ENCODE peak calls at places on chromosomes 6 and 20, in four cellular contexts. D is adipocyte, L is HFF-Myc, H is BJ. W is an unnamed sample.

GRCh38 chr6:54173084-54173483 is 61.8 kb downstream of the MLIP start:
- DNase-seq in D (peak; percentile 46), L (no peak), H (peak; percentile 3), W (no peak)

GRCh38 chr20:58765795-58766194 is 73.2 kb downstream of the NPEPL1 start:
- DNase-seq in D (no peak), L (no peak), H (no peak), W (no peak)

GRCh38 chr20:16472045-16472872 is 101.0 kb downstream of the KIF16B start:
- DNase-seq in D (peak; percentile 4), L (no peak), H (no peak), W (no peak)

GRCh38 chr6:106315765-106316375 is 9.7 kb downstream of the ATG5 start:
- DNase-seq in D (no peak), L (no peak), H (no peak), W (peak; percentile 14)

GRCh38 chr20:48999890-49000870 is 45.9 kb upstream of the CSE1L start:
- DNase-seq in D (no peak), L (no peak), H (no peak), W (peak; percentile 8)

GRCh38 chr20:63471002-63471718 is 1.3 kb downstream of the KCNQ2 start:
- DNase-seq in D (no peak), L (no peak), H (no peak), W (no peak)

GRCh38 chr6:12113190-12113578 is 101.1 kb downstream of the HIVEP1 start:
- DNase-seq in D (peak; percentile 15), L (no peak), H (no peak), W (peak; percentile 89)

GRCh38 chr6:44960898-44961297 is 367.2 kb upstream of the RUNX2 start:
- DNase-seq in D (no peak), L (no peak), H (no peak), W (peak; percentile 69)

GRCh38 chr6:162528538-162528937 is 199.0 kb downstream of the PRKN start:
- DNase-seq in D (no peak), L (no peak), H (no peak), W (no peak)

GRCh38 chr20:48841196-48841860 is 13.5 kb upstream of the PREX1 start:
- DNase-seq in D (no peak), L (no peak), H (no peak), W (no peak)

GRCh38 chr6:35919085-35919826 is 1.6 kb downstream of the SRPK1 start:
- DNase-seq in D (peak; percentile 36), L (no peak), H (no peak), W (peak; percentile 49)

GRCh38 chr6:32148722-32149576 is 2.8 kb downstream of the PRRT1 start:
- DNase-seq in D (no peak), L (no peak), H (no peak), W (no peak)

GRCh38 chr6:138099832-138100231 is 7.4 kb downstream of the PERP start:
- DNase-seq in D (peak; percentile 90), L (peak; percentile 49), H (peak; percentile 81), W (peak; percentile 92)

GRCh38 chr6:145275787-145276186 is 459.5 kb downstream of the EPM2A start:
- DNase-seq in D (no peak), L (no peak), H (no peak), W (no peak)

GRCh38 chr6:193773-194310 is 98.4 kb upstream of the DUSP22 start:
- DNase-seq in D (no peak), L (no peak), H (no peak), W (no peak)

GRCh38 chr20:32017711-32018251 is 7.5 kb downstream of the CCM2L start:
- DNase-seq in D (no peak), L (no peak), H (no peak), W (no peak)

GRCh38 chr6:34276881-34277762 is 28.3 kb upstream of the SMIM29 start:
- DNase-seq in D (no peak), L (no peak), H (no peak), W (no peak)

GRCh38 chr20:37346232-37346525 is 239 bp downstream of the SRC start:
- DNase-seq in D (peak; percentile 56), L (no peak), H (no peak), W (no peak)

GRCh38 chr20:54037525-54037924 is 32.9 kb downstream of the BCAS1 start:
- DNase-seq in D (no peak), L (no peak), H (no peak), W (no peak)

GRCh38 chr20:49612127-49612738 is 44.3 kb upstream of the PTGIS start:
- DNase-seq in D (no peak), L (no peak), H (no peak), W (no peak)

GRCh38 chr6:139376604-139377218 is 2.3 kb upstream of the CITED2 start:
- DNase-seq in D (peak; percentile 39), L (no peak), H (no peak), W (peak; percentile 52)

GRCh38 chr20:48178607-48179006 is 393.3 kb upstream of the SULF2 start:
- DNase-seq in D (no peak), L (no peak), H (no peak), W (no peak)

GRCh38 chr6:45398075-45398817 is 20.5 kb upstream of the SUPT3H start:
- DNase-seq in D (no peak), L (no peak), H (no peak), W (peak; percentile 29)

GRCh38 chr20:29298759-29299613 is 1958.5 kb upstream of the DEFB115 start:
- DNase-seq in D (no peak), L (peak; percentile 15), H (no peak), W (peak; percentile 17)

GRCh38 chr20:60131375-60131774 is 173.2 kb downstream of the CDH26 start:
- DNase-seq in D (no peak), L (no peak), H (no peak), W (no peak)

GRCh38 chr6:88982720-88983119 is 19.3 kb upstream of the RNGTT start:
- DNase-seq in D (peak; percentile 92), L (peak; percentile 69), H (peak; percentile 47), W (peak; percentile 94)

GRCh38 chr6:7086488-7086887 is 21.3 kb upstream of the RREB1 start:
- DNase-seq in D (no peak), L (no peak), H (no peak), W (peak; percentile 55)

GRCh38 chr6:137982418-137983189 is 115.5 kb downstream of the TNFAIP3 start:
- DNase-seq in D (no peak), L (no peak), H (no peak), W (no peak)

GRCh38 chr20:35710884-35711587 is 11.8 kb downstream of the ROMO1 start:
- DNase-seq in D (no peak), L (no peak), H (no peak), W (no peak)

GRCh38 chr20:64176548-64177419 is 12.5 kb downstream of the MYT1 start:
- DNase-seq in D (no peak), L (no peak), H (no peak), W (no peak)

GRCh38 chr6:56359201-56359899 is 112.0 kb upstream of the COL21A1 start:
- DNase-seq in D (peak; percentile 90), L (no peak), H (no peak), W (peak; percentile 83)

GRCh38 chr6:113102761-113103160 is 754.4 kb upstream of the MARCKS start:
- DNase-seq in D (no peak), L (peak; percentile 30), H (no peak), W (peak; percentile 68)

GRCh38 chr6:71394001-71394432 is 105.4 kb downstream of the OGFRL1 start:
- DNase-seq in D (peak; percentile 63), L (no peak), H (no peak), W (peak; percentile 59)

GRCh38 chr6:169912266-169913095 is 161.1 kb downstream of the ERMARD start:
- DNase-seq in D (no peak), L (no peak), H (no peak), W (peak; percentile 28)

GRCh38 chr20:25277941-25278521 is 30.1 kb downstream of the PYGB start:
- DNase-seq in D (no peak), L (no peak), H (no peak), W (no peak)

GRCh38 chr20:14493408-14493807 is 156.0 kb upstream of the FLRT3 start:
- DNase-seq in D (no peak), L (no peak), H (no peak), W (no peak)

GRCh38 chr20:62305765-62306431 is 3.1 kb downstream of the ADRM1 start:
- DNase-seq in D (no peak), L (no peak), H (no peak), W (no peak)

GRCh38 chr6:40349092-40349491 is 238.1 kb downstream of the LRFN2 start:
- DNase-seq in D (no peak), L (no peak), H (no peak), W (no peak)

GRCh38 chr6:46191961-46192360 is 21.2 kb upstream of the ENPP5 start:
- DNase-seq in D (peak; percentile 58), L (peak; percentile 9), H (peak; percentile 59), W (peak; percentile 97)

GRCh38 chr20:10447028-10447427 is 11.9 kb downstream of the SLX4IP start:
- DNase-seq in D (peak; percentile 82), L (peak; percentile 30), H (peak; percentile 36), W (peak; percentile 82)

GRCh38 chr6:25165817-25166216 is 113.4 kb upstream of the CARMIL1 start:
- DNase-seq in D (no peak), L (no peak), H (no peak), W (no peak)
- H3K4me3 ChIP-seq in D (no peak overlapping the region), L (no peak overlapping the region), H (no peak overlapping the region), W (no peak overlapping the region)

DNA sequence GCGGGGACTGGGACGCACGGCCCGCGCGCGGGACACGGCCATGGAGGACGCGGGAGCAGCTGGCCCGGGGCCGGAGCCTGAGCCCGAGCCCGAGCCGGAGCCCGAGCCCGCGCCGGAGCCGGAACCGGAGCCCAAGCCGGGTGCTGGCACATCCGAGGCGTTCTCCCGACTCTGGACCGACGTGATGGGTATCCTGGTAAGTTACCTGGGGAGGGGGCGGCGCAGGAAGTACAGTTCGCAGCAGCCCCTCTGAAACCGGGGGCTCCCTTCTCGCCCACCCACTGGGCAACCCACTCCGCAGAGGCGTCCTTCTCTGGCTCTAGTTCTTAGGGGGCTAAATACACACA is 363 bp downstream of the SASH1 start:
- DNase-seq in D (no peak), L (no peak), H (no peak), W (no peak)
- H3K4me3 ChIP-seq in D (peak overlapping the region; percentile 91), L (peak overlapping the region; percentile 65), H (peak overlapping the region; percentile 87), W (peak overlapping the region; percentile 67)

GRCh38 chr6:159971341-159972178 is 2.7 kb downstream of the IGF2R start:
- DNase-seq in D (no peak), L (no peak), H (no peak), W (no peak)
- H3K4me3 ChIP-seq in D (no peak overlapping the region), L (peak overlapping the region; percentile 70), H (no peak overlapping the region), W (no peak overlapping the region)

GRCh38 chr20:4445780-4446179 is 275.9 kb upstream of the PRND start:
- DNase-seq in D (no peak), L (no peak), H (no peak), W (no peak)
- H3K4me3 ChIP-seq in D (no peak overlapping the region), L (no peak overlapping the region), H (no peak overlapping the region), W (no peak overlapping the region)

GRCh38 chr20:46672543-46673148 is 16.6 kb downstream of the TP53RK start:
- DNase-seq in D (no peak), L (no peak), H (no peak), W (no peak)

GRCh38 chr20:46673394-46674252 is 15.6 kb downstream of the TP53RK start:
- DNase-seq in D (no peak), L (no peak), H (no peak), W (no peak)

GRCh38 chr20:46677608-46678007 is 11.6 kb downstream of the TP53RK start:
- DNase-seq in D (no peak), L (no peak), H (no peak), W (no peak)

GRCh38 chr20:46671866-46672542 is 17.2 kb downstream of the TP53RK start:
- DNase-seq in D (no peak), L (no peak), H (no peak), W (no peak)

GRCh38 chr20:46674253-46675083 is 14.8 kb downstream of the TP53RK start:
- DNase-seq in D (no peak), L (no peak), H (no peak), W (no peak)
- H3K4me3 ChIP-seq in D (no peak overlapping the region), L (no peak overlapping the region), H (no peak overlapping the region), W (no peak overlapping the region)

W was measured in fibroblast of mammary gland.